ENCODE peak calls at places on chromosomes 4 and X, in six cellular contexts. M is colonic mucosa, L is cardiac fibroblast, C is GM12878, K is retinal pigment epithelial cell, O is psoas muscle. B is an unnamed sample.

GRCh38 chrX:17788956-17789562 is 51.8 kb downstream of the SCML1 start:
- DNase-seq in L (no peak), O (no peak), C (no peak), K (no peak), M (no peak), B (no peak)

GRCh38 chr4:102575369-102576129 is 74.4 kb downstream of the NFKB1 start:
- DNase-seq in K (no peak), C (no peak), L (no peak), M (no peak), O (no peak), B (no peak)

GRCh38 chr4:8442596-8443358 is 2.2 kb downstream of the TRMT44 start:
- DNase-seq in C (no peak), M (no peak), K (no peak), L (no peak), O (no peak), B (no peak)

GRCh38 chrX:6226646-6227444 is 1.8 kb downstream of the NLGN4X start:
- DNase-seq in C (no peak), L (no peak), K (no peak), M (no peak), O (no peak), B (no peak)

GRCh38 chr4:11427201-11427996 is 1.3 kb downstream of the HS3ST1 start:
- DNase-seq in M (no peak), K (no peak), O (no peak), C (no peak), L (no peak), B (no peak)

GRCh38 chr4:4838602-4839470 is 20.6 kb upstream of the MSX1 start:
- DNase-seq in M (no peak), K (no peak), C (no peak), O (peak; percentile 15), L (no peak), B (no peak)

GRCh38 chr4:154164931-154165839 is 326.4 kb downstream of the DCHS2 start:
- DNase-seq in C (peak; percentile 69), O (no peak), K (peak; percentile 97), L (peak; percentile 84), M (no peak), B (peak; percentile 24)

GRCh38 chr4:80434238-80434637 is 98.7 kb downstream of the CFAP299 start:
- DNase-seq in M (no peak), O (no peak), K (no peak), L (peak; percentile 6), C (no peak), B (no peak)

GRCh38 chrX:67759018-67759417 is 215.2 kb downstream of the AR start:
- DNase-seq in O (no peak), K (no peak), C (no peak), L (no peak), M (no peak), B (no peak)

GRCh38 chr4:188214861-188215260 is 75.6 kb downstream of the TRIML1 start:
- DNase-seq in K (no peak), M (no peak), L (no peak), C (no peak), O (no peak), B (no peak)

GRCh38 chr4:164531336-164531735 is 222.6 kb upstream of the SMIM31 start:
- DNase-seq in L (no peak), C (no peak), O (no peak), M (no peak), K (no peak), B (no peak)

GRCh38 chr4:133145241-133145640 is 3.9 kb upstream of the PCDH10 start:
- DNase-seq in K (no peak), O (no peak), M (no peak), C (no peak), L (no peak), B (no peak)

GRCh38 chrX:7263330-7263729 is 115.4 kb upstream of the PUDP start:
- DNase-seq in O (no peak), K (no peak), M (no peak), L (no peak), C (no peak), B (no peak)

GRCh38 chr4:55722132-55722531 is 86.0 kb upstream of the NMU start:
- DNase-seq in C (no peak), L (no peak), O (no peak), K (no peak), M (no peak), B (no peak)

GRCh38 chr4:142901166-142901662 is 55.1 kb upstream of the INPP4B start:
- DNase-seq in M (no peak), K (no peak), O (no peak), L (peak; percentile 2), C (no peak), B (no peak)

GRCh38 chr4:128635939-128636551 is 173.5 kb upstream of the JADE1 start:
- DNase-seq in M (no peak), K (no peak), O (no peak), L (peak; percentile 22), C (no peak), B (no peak)

GRCh38 chr4:54992266-54992665 is 133.1 kb downstream of the KDR start:
- DNase-seq in M (no peak), C (no peak), O (no peak), L (no peak), K (no peak), B (no peak)

GRCh38 chrX:7690842-7691241 is 152.1 kb upstream of the VCX start:
- DNase-seq in O (no peak), K (no peak), C (no peak), L (no peak), M (no peak), B (no peak)

GRCh38 chrX:54043696-54044125 is 562 bp downstream of the PHF8 start:
- DNase-seq in L (peak; percentile 44), M (peak; percentile 36), O (no peak), K (no peak), C (no peak), B (no peak)

GRCh38 chrX:47956016-47956415 is 47.8 kb downstream of the ZNF182 start:
- DNase-seq in O (no peak), M (no peak), C (no peak), K (no peak), L (no peak), B (no peak)

GRCh38 chrX:133698298-133698697 is 283.0 kb upstream of the GPC4 start:
- DNase-seq in M (no peak), K (no peak), L (peak; percentile 28), O (no peak), C (no peak), B (no peak)
- TF ChIP-seq CTCF in M (no peak), K (peak; percentile 26), L (no peak), O (no peak), C (no peak), B (no peak)

DNA sequence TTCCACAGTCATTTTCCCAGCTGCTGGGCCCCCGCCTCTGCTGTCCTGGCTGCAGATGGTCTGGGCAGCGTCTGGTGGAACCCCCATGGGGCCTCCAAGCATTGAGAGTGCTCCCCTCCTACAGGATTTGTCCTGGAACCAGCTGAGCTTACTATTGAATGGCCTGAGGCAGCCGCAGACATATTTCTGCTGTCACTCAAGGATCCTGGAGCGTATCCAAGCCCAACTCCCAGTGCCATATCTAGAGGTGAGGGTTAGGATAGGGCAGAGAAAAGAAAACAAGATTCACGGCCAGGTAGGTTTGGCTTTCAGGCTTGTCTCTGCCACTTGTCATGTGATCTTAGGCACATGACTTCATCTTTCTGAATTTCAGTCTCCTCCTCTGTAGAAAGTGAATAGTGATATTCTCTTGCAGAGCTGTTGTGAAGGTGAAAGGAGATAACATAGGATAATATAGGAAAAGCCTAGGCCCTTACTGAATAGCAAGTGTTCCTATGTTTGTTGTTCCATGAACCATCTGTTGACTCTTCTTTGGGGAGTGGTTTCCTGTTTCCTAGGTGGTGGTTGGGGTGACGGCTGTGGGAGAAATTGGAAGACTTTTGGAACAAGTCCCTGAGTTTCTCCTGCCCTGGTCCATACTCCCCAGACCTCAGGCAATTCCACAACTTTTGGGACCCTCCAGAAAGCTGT is 52.3 kb downstream of the SEPSECS start:
- DNase-seq in L (peak; percentile 14), O (no peak), M (no peak), C (no peak), K (no peak), B (no peak)
- H3K4me3 ChIP-seq in L (no peak overlapping the region), O (no peak overlapping the region), M (no peak overlapping the region), C (no peak overlapping the region), K (no peak overlapping the region), B (no peak overlapping the region)

GRCh38 chr4:15848191-15848842 is 70.2 kb downstream of the CD38 start:
- DNase-seq in O (no peak), C (no peak), M (no peak), K (no peak), L (no peak), B (no peak)
- TF ChIP-seq CTCF in O (no peak), C (no peak), M (no peak), K (peak; percentile 7), L (no peak), B (no peak)

DNA sequence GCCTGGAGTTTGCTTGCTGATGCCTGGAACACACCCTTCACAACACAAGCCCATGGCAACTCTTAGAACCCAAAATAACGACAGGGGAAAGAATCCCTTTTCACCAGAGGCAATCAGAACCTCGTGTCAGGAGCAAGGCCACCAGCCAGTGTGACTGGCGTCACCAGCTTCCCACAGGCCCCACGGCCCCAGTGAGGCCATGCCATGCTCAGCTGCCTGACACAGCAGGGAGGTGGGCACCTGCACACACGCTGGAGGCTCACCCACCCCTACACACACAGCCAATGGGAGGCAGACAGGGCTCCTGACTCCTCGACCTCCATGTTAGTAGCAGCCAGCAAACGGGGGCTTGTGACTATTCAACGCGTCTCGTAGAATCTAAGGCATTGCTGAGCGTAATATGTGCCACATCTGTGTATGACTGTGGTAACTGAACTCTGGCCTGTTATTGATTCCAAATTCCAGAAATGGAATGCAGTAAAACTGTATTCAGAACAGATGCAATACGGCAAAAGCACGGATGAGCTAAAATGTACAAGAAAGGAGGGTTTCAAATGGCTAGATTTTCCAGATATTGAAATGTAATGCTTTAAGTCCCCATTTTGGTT is 28.5 kb downstream of the RNF212 start:
- DNase-seq in K (no peak), C (no peak), M (no peak), O (no peak), L (no peak), B (no peak)
- H3K4me3 ChIP-seq in K (no peak overlapping the region), C (no peak overlapping the region), M (no peak overlapping the region), O (no peak overlapping the region), L (no peak overlapping the region), B (no peak overlapping the region)

DNA sequence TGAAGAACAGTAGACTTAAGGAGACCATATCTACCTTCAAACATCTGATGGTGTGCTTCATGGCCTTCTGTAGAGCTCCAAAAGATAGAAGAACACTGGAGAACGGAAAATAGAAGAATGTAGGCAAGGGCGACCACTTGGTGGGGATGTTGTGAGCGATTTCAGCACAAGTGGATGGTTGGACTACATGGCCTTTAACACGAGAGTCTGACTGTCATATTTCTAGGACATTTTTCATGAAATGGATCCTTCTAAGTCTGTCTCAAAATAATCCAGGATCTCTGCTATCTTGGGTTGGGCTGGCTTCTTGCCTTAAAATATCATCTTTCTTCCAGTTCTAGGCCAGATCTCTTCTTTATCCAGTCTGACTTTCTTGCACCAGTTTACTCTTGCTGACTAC is 1.3 kb upstream of the MID1IP1 start:
- DNase-seq in K (no peak), O (no peak), M (no peak), C (no peak), L (no peak), B (no peak)
- TF ChIP-seq CTCF in K (no peak), O (no peak), M (no peak), C (no peak), L (no peak), B (no peak)

GRCh38 chrX:19990519-19991349 is at the start of gene BCLAF3:
- DNase-seq in K (peak; percentile 34), L (peak; percentile 89), C (peak; percentile 30), M (peak; percentile 88), O (peak; percentile 95), B (peak; percentile 46)
- H3K4me3 ChIP-seq in K (peak within 1 kb of the TSS; percentile 65), L (peak within 1 kb of the TSS; percentile 60), C (peak within 1 kb of the TSS; percentile 67), M (peak within 1 kb of the TSS; percentile 65), O (peak within 1 kb of the TSS; percentile 87), B (peak within 1 kb of the TSS; percentile 74)

GRCh38 chr4:7127591-7127990 is 59.7 kb upstream of the GRPEL1 start:
- DNase-seq in L (no peak), C (no peak), K (no peak), M (no peak), O (no peak), B (no peak)
- TF ChIP-seq CTCF in L (no peak), C (no peak), K (no peak), M (no peak), O (no peak), B (no peak)

B was measured in GM12864.